ENCODE peak calls at places on chromosomes 3 and 15, in ten cellular contexts. One of them, this sample, is unnamed.

GRCh38 chr3:22612927-22613326 is 590.2 kb upstream of the UBE2E2 start:
- DNase-seq in HepG2: peak
- DNase-seq in endothelial cell: no peak
- DNase-seq in NCI-H2029: no peak
- DNase-seq in progenitor cell of endocrine pancreas: no peak
- DNase-seq in neuronal stem cell: no peak
- DNase-seq in dermis blood vessel endothelial cell: no peak
- DNase-seq in heart right ventricle: no peak
- DNase-seq in AG09309: no peak
- DNase-seq in neural crest cell: no peak
- DNase-seq in this sample: no peak

GRCh38 chr3:59690886-59691285 is 641.1 kb upstream of the CFAP20DC start:
- DNase-seq in dermis blood vessel endothelial cell: no peak
- DNase-seq in neuronal stem cell: no peak
- DNase-seq in endothelial cell: no peak
- DNase-seq in AG09309: no peak
- DNase-seq in HepG2: no peak
- DNase-seq in heart right ventricle: no peak
- DNase-seq in NCI-H2029: no peak
- DNase-seq in neural crest cell: no peak
- DNase-seq in progenitor cell of endocrine pancreas: no peak
- DNase-seq in this sample: no peak

GRCh38 chr15:72474912-72475601 is 927 bp downstream of the ARIH1 start:
- DNase-seq in AG09309: no peak
- DNase-seq in NCI-H2029: peak
- DNase-seq in neural crest cell: peak
- DNase-seq in HepG2: peak
- DNase-seq in dermis blood vessel endothelial cell: peak
- DNase-seq in neuronal stem cell: peak
- DNase-seq in progenitor cell of endocrine pancreas: peak
- DNase-seq in heart right ventricle: peak
- DNase-seq in endothelial cell: peak
- DNase-seq in this sample: peak

GRCh38 chr3:16142350-16143050 is 32.0 kb upstream of the GALNT15 start:
- DNase-seq in neural crest cell: no peak
- DNase-seq in AG09309: no peak
- DNase-seq in dermis blood vessel endothelial cell: no peak
- DNase-seq in progenitor cell of endocrine pancreas: no peak
- DNase-seq in HepG2: no peak
- DNase-seq in heart right ventricle: no peak
- DNase-seq in neuronal stem cell: no peak
- DNase-seq in NCI-H2029: no peak
- DNase-seq in endothelial cell: no peak
- DNase-seq in this sample: no peak

GRCh38 chr15:85852969-85853368 is 58.2 kb upstream of the KLHL25 start:
- DNase-seq in endothelial cell: no peak
- DNase-seq in progenitor cell of endocrine pancreas: no peak
- DNase-seq in dermis blood vessel endothelial cell: no peak
- DNase-seq in neural crest cell: no peak
- DNase-seq in heart right ventricle: no peak
- DNase-seq in NCI-H2029: no peak
- DNase-seq in AG09309: no peak
- DNase-seq in neuronal stem cell: no peak
- DNase-seq in HepG2: no peak
- DNase-seq in this sample: no peak

GRCh38 chr3:192915306-192915705 is 2.4 kb downstream of the MB21D2 start:
- DNase-seq in dermis blood vessel endothelial cell: peak
- DNase-seq in neural crest cell: no peak
- DNase-seq in progenitor cell of endocrine pancreas: no peak
- DNase-seq in AG09309: peak
- DNase-seq in HepG2: peak
- DNase-seq in neuronal stem cell: peak
- DNase-seq in NCI-H2029: peak
- DNase-seq in endothelial cell: peak
- DNase-seq in heart right ventricle: no peak
- DNase-seq in this sample: peak

GRCh38 chr15:99969261-99969960 is 236.2 kb upstream of the LYSMD4 start:
- DNase-seq in neuronal stem cell: no peak
- DNase-seq in NCI-H2029: no peak
- DNase-seq in progenitor cell of endocrine pancreas: no peak
- DNase-seq in endothelial cell: no peak
- DNase-seq in AG09309: no peak
- DNase-seq in dermis blood vessel endothelial cell: no peak
- DNase-seq in neural crest cell: no peak
- DNase-seq in heart right ventricle: no peak
- DNase-seq in HepG2: no peak
- DNase-seq in this sample: no peak

GRCh38 chr3:99373088-99373875 is 265.1 kb upstream of the COL8A1 start:
- DNase-seq in AG09309: no peak
- DNase-seq in endothelial cell: no peak
- DNase-seq in dermis blood vessel endothelial cell: no peak
- DNase-seq in NCI-H2029: no peak
- DNase-seq in neural crest cell: no peak
- DNase-seq in progenitor cell of endocrine pancreas: no peak
- DNase-seq in heart right ventricle: no peak
- DNase-seq in neuronal stem cell: no peak
- DNase-seq in HepG2: no peak
- DNase-seq in this sample: peak

GRCh38 chr3:134463676-134464611 is 21.8 kb downstream of the ANAPC13 start:
- DNase-seq in AG09309: peak
- DNase-seq in heart right ventricle: peak
- DNase-seq in neuronal stem cell: peak
- DNase-seq in HepG2: no peak
- DNase-seq in progenitor cell of endocrine pancreas: peak
- DNase-seq in neural crest cell: no peak
- DNase-seq in dermis blood vessel endothelial cell: no peak
- DNase-seq in NCI-H2029: no peak
- DNase-seq in endothelial cell: peak
- DNase-seq in this sample: peak

GRCh38 chr3:23329471-23329870 is 126.3 kb downstream of the UBE2E2 start:
- DNase-seq in neural crest cell: no peak
- DNase-seq in AG09309: no peak
- DNase-seq in heart right ventricle: no peak
- DNase-seq in progenitor cell of endocrine pancreas: no peak
- DNase-seq in neuronal stem cell: no peak
- DNase-seq in NCI-H2029: no peak
- DNase-seq in endothelial cell: no peak
- DNase-seq in dermis blood vessel endothelial cell: no peak
- DNase-seq in HepG2: no peak
- DNase-seq in this sample: no peak

GRCh38 chr3:197753263-197753662 is 3.6 kb downstream of the FYTTD1 start:
- DNase-seq in AG09309: no peak
- DNase-seq in endothelial cell: no peak
- DNase-seq in neuronal stem cell: no peak
- DNase-seq in NCI-H2029: no peak
- DNase-seq in heart right ventricle: no peak
- DNase-seq in neural crest cell: no peak
- DNase-seq in dermis blood vessel endothelial cell: peak
- DNase-seq in HepG2: no peak
- DNase-seq in progenitor cell of endocrine pancreas: no peak
- DNase-seq in this sample: no peak

GRCh38 chr3:88641033-88641604 is 466.3 kb upstream of the EPHA3 start:
- DNase-seq in heart right ventricle: no peak
- DNase-seq in endothelial cell: no peak
- DNase-seq in AG09309: no peak
- DNase-seq in neuronal stem cell: no peak
- DNase-seq in dermis blood vessel endothelial cell: no peak
- DNase-seq in progenitor cell of endocrine pancreas: no peak
- DNase-seq in NCI-H2029: no peak
- DNase-seq in HepG2: no peak
- DNase-seq in neural crest cell: no peak
- DNase-seq in this sample: no peak

GRCh38 chr15:40743921-40744809 is 10.9 kb downstream of the RMDN3 start:
- DNase-seq in progenitor cell of endocrine pancreas: no peak
- DNase-seq in endothelial cell: no peak
- DNase-seq in neuronal stem cell: no peak
- DNase-seq in heart right ventricle: no peak
- DNase-seq in dermis blood vessel endothelial cell: no peak
- DNase-seq in HepG2: no peak
- DNase-seq in neural crest cell: no peak
- DNase-seq in AG09309: no peak
- DNase-seq in NCI-H2029: no peak
- DNase-seq in this sample: no peak

GRCh38 chr15:61946778-61947177 is 113.5 kb downstream of the VPS13C start:
- DNase-seq in endothelial cell: no peak
- DNase-seq in heart right ventricle: no peak
- DNase-seq in dermis blood vessel endothelial cell: no peak
- DNase-seq in neuronal stem cell: no peak
- DNase-seq in NCI-H2029: no peak
- DNase-seq in neural crest cell: no peak
- DNase-seq in HepG2: no peak
- DNase-seq in AG09309: peak
- DNase-seq in progenitor cell of endocrine pancreas: no peak
- DNase-seq in this sample: no peak

GRCh38 chr3:149314807-149315578 is 18.4 kb downstream of the TM4SF18 start:
- DNase-seq in dermis blood vessel endothelial cell: peak
- DNase-seq in endothelial cell: no peak
- DNase-seq in progenitor cell of endocrine pancreas: no peak
- DNase-seq in HepG2: peak
- DNase-seq in neural crest cell: no peak
- DNase-seq in NCI-H2029: no peak
- DNase-seq in heart right ventricle: no peak
- DNase-seq in AG09309: peak
- DNase-seq in neuronal stem cell: no peak
- DNase-seq in this sample: peak

GRCh38 chr3:143885803-143886427 is 37.6 kb upstream of the SLC9A9 start:
- DNase-seq in progenitor cell of endocrine pancreas: no peak
- DNase-seq in heart right ventricle: no peak
- DNase-seq in endothelial cell: peak
- DNase-seq in NCI-H2029: peak
- DNase-seq in neuronal stem cell: no peak
- DNase-seq in AG09309: no peak
- DNase-seq in HepG2: peak
- DNase-seq in neural crest cell: peak
- DNase-seq in dermis blood vessel endothelial cell: peak
- DNase-seq in this sample: no peak

GRCh38 chr15:39918688-39919385 is 1.2 kb downstream of the GPR176 start:
- DNase-seq in heart right ventricle: no peak
- DNase-seq in NCI-H2029: no peak
- DNase-seq in HepG2: no peak
- DNase-seq in neural crest cell: no peak
- DNase-seq in neuronal stem cell: no peak
- DNase-seq in dermis blood vessel endothelial cell: peak
- DNase-seq in progenitor cell of endocrine pancreas: no peak
- DNase-seq in endothelial cell: no peak
- DNase-seq in AG09309: peak
- DNase-seq in this sample: peak

This sample was measured in astrocyte of the cerebellum.